ENCODE peak calls at places on chromosomes 6 and 20, in six cellular contexts. K is tibial artery, A is left ventricle myocardium inferior, M is heart right ventricle, C is IMR-90, F is colonic mucosa. I is an unnamed sample.

GRCh38 chr6:36927691-36928546 is 26.6 kb upstream of the PI16 start:
- DNase-seq in F (no peak), K (no peak), C (peak; percentile 39), A (peak; percentile 50), M (no peak), I (no peak)

GRCh38 chr6:71476371-71476770 is 187.8 kb downstream of the OGFRL1 start:
- DNase-seq in C (no peak), K (no peak), M (no peak), F (no peak), A (no peak), I (no peak)

GRCh38 chr6:21448485-21449109 is 145.0 kb upstream of the SOX4 start:
- DNase-seq in C (no peak), M (no peak), K (no peak), F (no peak), A (no peak), I (no peak)

GRCh38 chr20:52941803-52942202 is 30.4 kb upstream of the TSHZ2 start:
- DNase-seq in C (no peak), K (no peak), A (no peak), F (no peak), M (no peak), I (no peak)

GRCh38 chr6:8014947-8015346 is 49.2 kb downstream of the BLOC1S5 start:
- DNase-seq in A (no peak), K (no peak), C (peak; percentile 31), F (no peak), M (no peak), I (no peak)

GRCh38 chr6:20900396-20901160 is 366.3 kb downstream of the CDKAL1 start:
- DNase-seq in F (no peak), C (no peak), K (no peak), M (no peak), A (no peak), I (no peak)

GRCh38 chr6:56775498-56776166 is 132.9 kb upstream of the DST start:
- DNase-seq in C (no peak), F (no peak), A (no peak), M (no peak), K (no peak), I (peak; percentile 35)

GRCh38 chr20:8404912-8405635 is 273.0 kb downstream of the PLCB1 start:
- DNase-seq in M (no peak), A (no peak), C (no peak), K (no peak), F (no peak), I (no peak)

GRCh38 chr6:146944077-146944476 is 260.1 kb upstream of the STXBP5 start:
- DNase-seq in C (no peak), M (no peak), A (no peak), K (no peak), F (no peak), I (no peak)

GRCh38 chr20:49821850-49822249 is 9.2 kb downstream of the SLC9A8 start:
- DNase-seq in K (no peak), C (peak; percentile 71), M (no peak), F (no peak), A (no peak), I (no peak)

GRCh38 chr6:74867286-74867685 is 338.6 kb downstream of the COL12A1 start:
- DNase-seq in C (no peak), F (no peak), K (no peak), M (no peak), A (no peak), I (no peak)

GRCh38 chr6:3230275-3231212 is 3.1 kb upstream of the TUBB2B start:
- DNase-seq in M (no peak), K (no peak), F (no peak), A (no peak), C (peak; percentile 34), I (peak; percentile 81)

GRCh38 chr6:111674413-111674812 is 68.7 kb upstream of the TRAF3IP2 start:
- DNase-seq in F (no peak), A (no peak), K (no peak), M (no peak), C (no peak), I (no peak)

GRCh38 chr6:157962601-157963084 is 19.0 kb upstream of the SYNJ2 start:
- DNase-seq in F (no peak), A (no peak), M (no peak), K (no peak), C (peak; percentile 83), I (no peak)

GRCh38 chr6:107495196-107495643 is 5.3 kb downstream of the SOBP start:
- DNase-seq in M (no peak), F (no peak), A (no peak), K (no peak), C (peak; percentile 78), I (no peak)

GRCh38 chr20:32285621-32286334 is 8.3 kb downstream of the KIF3B start:
- DNase-seq in K (no peak), F (peak; percentile 57), C (peak; percentile 10), M (no peak), A (no peak), I (no peak)

GRCh38 chr6:149114167-149114566 is 203.3 kb upstream of the TAB2 start:
- DNase-seq in C (no peak), F (no peak), K (no peak), A (peak; percentile 71), M (peak; percentile 57), I (no peak)

GRCh38 chr20:25253606-25254275 is 5.9 kb downstream of the PYGB start:
- DNase-seq in K (no peak), C (no peak), F (peak; percentile 11), M (no peak), A (no peak), I (no peak)

GRCh38 chr6:92777146-92777740 is 642.1 kb downstream of the EPHA7 start:
- DNase-seq in C (peak; percentile 42), K (no peak), M (no peak), A (no peak), F (no peak), I (peak; percentile 4)

GRCh38 chr6:21732731-21733130 is 139.2 kb downstream of the SOX4 start:
- DNase-seq in F (no peak), K (no peak), A (no peak), C (no peak), M (no peak), I (no peak)

GRCh38 chr20:34397096-34397495 is 34.0 kb downstream of the ITCH start:
- DNase-seq in A (no peak), C (peak; percentile 24), M (no peak), K (no peak), F (no peak), I (no peak)

DNA sequence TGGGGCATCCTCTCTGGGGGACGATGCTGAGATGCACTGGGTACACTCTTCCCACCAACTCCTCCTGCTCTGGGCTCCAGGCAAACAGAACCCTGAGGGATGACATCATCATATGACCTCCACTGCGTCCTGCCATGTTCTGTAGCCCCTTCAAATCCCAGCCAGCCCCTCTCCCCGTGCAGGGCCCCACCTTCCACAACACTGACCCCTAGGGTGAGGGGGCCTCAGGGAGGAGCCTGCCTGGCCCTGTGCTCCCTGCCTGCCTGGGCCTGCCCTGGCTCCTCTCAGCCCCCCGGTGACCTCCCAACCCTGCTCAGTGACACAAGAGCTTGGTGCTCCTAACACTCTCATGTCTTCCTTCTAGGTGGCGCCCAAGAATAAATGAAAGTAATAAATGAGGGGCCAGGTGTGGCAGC is 9.6 kb upstream of the SPDEF start:
- DNase-seq in A (no peak), C (no peak), F (no peak), M (no peak), K (no peak), I (peak; percentile 75)
- H3K4me3 ChIP-seq in A (no peak overlapping the region), C (no peak overlapping the region), F (no peak overlapping the region), M (no peak overlapping the region), K (no peak overlapping the region), I (no peak overlapping the region)

GRCh38 chr6:137495652-137496391 is 1.6 kb upstream of the OLIG3 start:
- DNase-seq in M (no peak), F (no peak), K (no peak), C (no peak), A (no peak), I (peak; percentile 81)

GRCh38 chr6:137494967-137495595 is 887 bp upstream of the OLIG3 start:
- DNase-seq in M (no peak), A (no peak), K (no peak), C (no peak), F (no peak), I (peak; percentile 73)

GRCh38 chr6:137492771-137493217 is 1.4 kb downstream of the OLIG3 start:
- DNase-seq in C (no peak), K (no peak), M (no peak), A (no peak), F (no peak), I (no peak)

GRCh38 chr6:137493218-137494038 is 766 bp downstream of the OLIG3 start:
- DNase-seq in C (no peak), M (no peak), A (no peak), F (peak; percentile 41), K (no peak), I (peak; percentile 86)

DNA sequence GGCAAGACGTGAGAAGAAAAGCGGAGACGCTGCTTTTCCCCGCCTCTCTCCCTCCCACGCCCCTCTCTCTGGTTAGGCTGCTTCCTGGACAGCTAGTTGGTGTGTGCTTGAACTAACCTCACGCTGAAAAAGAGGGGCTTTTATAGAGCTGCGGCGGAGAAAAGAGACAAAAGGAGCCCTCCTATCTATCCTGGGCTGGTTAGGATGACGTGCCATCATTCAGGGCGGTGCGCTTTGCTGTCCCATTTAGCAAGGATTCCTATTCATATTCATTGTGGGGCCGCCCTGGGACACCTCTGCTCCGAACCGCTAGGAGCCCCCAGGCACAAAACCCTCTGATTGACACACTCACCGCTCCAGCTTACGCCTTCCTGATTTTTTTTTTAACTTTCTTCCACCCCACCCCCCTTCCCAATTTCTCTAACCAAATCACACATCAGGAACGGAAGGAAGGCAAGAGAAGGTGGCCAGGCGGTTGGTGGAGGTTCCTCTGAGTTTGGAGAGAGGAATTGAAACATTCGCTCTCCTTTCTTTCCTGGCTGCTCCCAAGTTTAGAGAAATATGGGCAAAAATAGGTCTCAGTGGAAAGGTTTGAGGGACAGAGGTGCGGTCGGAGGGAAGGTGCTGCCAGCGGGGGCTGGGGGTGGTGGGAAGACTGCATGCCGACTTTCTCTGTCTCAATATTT is at the start of gene OLIG3:
- DNase-seq in K (no peak), F (no peak), C (no peak), A (no peak), M (no peak), I (peak; percentile 85)
- H3K36me3 ChIP-seq in K (no peaks in the 10 kb centered on the region), F (no peaks in the 10 kb centered on the region), C (no peaks in the 10 kb centered on the region), A (no peaks in the 10 kb centered on the region), M (no peaks in the 10 kb centered on the region), I (no peaks in the 10 kb centered on the region)

GRCh38 chr6:169791721-169792131 is 40.3 kb downstream of the ERMARD start:
- DNase-seq in K (peak; percentile 15), F (no peak), M (no peak), A (no peak), C (no peak), I (no peak)
- H3K4me3 ChIP-seq in K (no peak overlapping the region), F (no peak overlapping the region), M (no peak overlapping the region), A (no peak overlapping the region), C (no peak overlapping the region), I (no peak overlapping the region)

GRCh38 chr20:63664143-63664851 is 6.2 kb downstream of the RTEL1 start:
- DNase-seq in A (no peak), M (no peak), C (no peak), F (no peak), K (no peak), I (no peak)

GRCh38 chr20:63661959-63662812 is 4.1 kb downstream of the RTEL1 start:
- DNase-seq in K (no peak), C (no peak), M (no peak), F (no peak), A (no peak), I (peak; percentile 32)

GRCh38 chr20:63661108-63661507 is 3.0 kb downstream of the RTEL1 start:
- DNase-seq in A (no peak), M (no peak), F (no peak), K (no peak), C (no peak), I (no peak)

GRCh38 chr20:63663332-63664066 is 5.4 kb downstream of the RTEL1 start:
- DNase-seq in K (no peak), C (no peak), M (no peak), A (no peak), F (no peak), I (peak; percentile 46)

GRCh38 chr20:63662813-63663189 is 4.7 kb downstream of the RTEL1 start:
- DNase-seq in F (no peak), M (no peak), A (no peak), C (no peak), K (no peak), I (no peak)
- H3K36me3 ChIP-seq in F (no peaks in the 10 kb centered on the region), M (peaks cover 48% of the 10 kb centered on the region), A (peaks cover 56% of the 10 kb centered on the region), C (peaks cover 47% of the 10 kb centered on the region), K (peaks cover 76% of the 10 kb centered on the region), I (peaks cover 8% of the 10 kb centered on the region)